ENCODE peak calls at places on chromosomes 13 and 19, in eight cellular contexts. One of them, this sample, is unnamed.
A peak's percentile ranks its signal among the peaks of the same experiment; 100 is the strongest.

GRCh38 chr19:29614780-29615179 is 8.7 kb downstream of the POP4 start:
- DNase-seq in body of pancreas: no peak
- DNase-seq in stomach: no peak
- DNase-seq in uterus: no peak
- DNase-seq in IMR-90: no peak
- DNase-seq in GM12891: no peak
- DNase-seq in heart left ventricle: no peak
- DNase-seq in GM12892: no peak
- DNase-seq in this sample: no peak

GRCh38 chr13:111243981-111244380 is 76.5 kb upstream of the TEX29 start:
- DNase-seq in body of pancreas: no peak
- DNase-seq in stomach: no peak
- DNase-seq in uterus: no peak
- DNase-seq in IMR-90: no peak
- DNase-seq in GM12891: no peak
- DNase-seq in heart left ventricle: no peak
- DNase-seq in GM12892: no peak
- DNase-seq in this sample: no peak

GRCh38 chr19:4399871-4400768 is at the start of gene SH3GL1:
- DNase-seq in body of pancreas: peak; percentile 96
- DNase-seq in stomach: peak; percentile 96
- DNase-seq in uterus: peak; percentile 95
- DNase-seq in IMR-90: peak; percentile 88
- DNase-seq in GM12891: peak; percentile 72
- DNase-seq in heart left ventricle: peak; percentile 93
- DNase-seq in GM12892: peak; percentile 72
- DNase-seq in this sample: peak; percentile 87

GRCh38 chr19:616276-616675 is 17.1 kb downstream of the POLRMT start:
- DNase-seq in body of pancreas: no peak
- DNase-seq in stomach: no peak
- DNase-seq in uterus: no peak
- DNase-seq in IMR-90: no peak
- DNase-seq in GM12891: no peak
- DNase-seq in heart left ventricle: no peak
- DNase-seq in GM12892: no peak
- DNase-seq in this sample: no peak

GRCh38 chr19:43504426-43505185 is at the start of gene PHLDB3:
- DNase-seq in body of pancreas: peak; percentile 46
- DNase-seq in stomach: peak; percentile 50
- DNase-seq in uterus: peak; percentile 32
- DNase-seq in IMR-90: peak; percentile 9
- DNase-seq in GM12891: no peak
- DNase-seq in heart left ventricle: peak; percentile 55
- DNase-seq in GM12892: no peak
- DNase-seq in this sample: no peak

GRCh38 chr13:102042746-102043145 is 359.1 kb downstream of the FGF14 start:
- DNase-seq in body of pancreas: no peak
- DNase-seq in stomach: no peak
- DNase-seq in uterus: no peak
- DNase-seq in IMR-90: no peak
- DNase-seq in GM12891: no peak
- DNase-seq in heart left ventricle: no peak
- DNase-seq in GM12892: no peak
- DNase-seq in this sample: no peak

GRCh38 chr13:49216334-49216733 is 3.8 kb upstream of the MLNR start:
- DNase-seq in body of pancreas: no peak
- DNase-seq in stomach: no peak
- DNase-seq in uterus: no peak
- DNase-seq in IMR-90: no peak
- DNase-seq in GM12891: no peak
- DNase-seq in heart left ventricle: no peak
- DNase-seq in GM12892: no peak
- DNase-seq in this sample: no peak

GRCh38 chr19:11749751-11750150 is 11.0 kb upstream of the ZNF823 start:
- DNase-seq in body of pancreas: no peak
- DNase-seq in stomach: no peak
- DNase-seq in uterus: no peak
- DNase-seq in IMR-90: no peak
- DNase-seq in GM12891: no peak
- DNase-seq in heart left ventricle: no peak
- DNase-seq in GM12892: no peak
- DNase-seq in this sample: no peak

GRCh38 chr13:108195146-108195545 is 20.2 kb downstream of the LIG4 start:
- DNase-seq in body of pancreas: no peak
- DNase-seq in stomach: no peak
- DNase-seq in uterus: no peak
- DNase-seq in IMR-90: peak; percentile 30
- DNase-seq in GM12891: no peak
- DNase-seq in heart left ventricle: no peak
- DNase-seq in GM12892: no peak
- DNase-seq in this sample: no peak

GRCh38 chr19:45251452-45252354 is 632 bp downstream of the MARK4 start:
- DNase-seq in body of pancreas: peak; percentile 34
- DNase-seq in stomach: no peak
- DNase-seq in uterus: no peak
- DNase-seq in IMR-90: no peak
- DNase-seq in GM12891: peak; percentile 66
- DNase-seq in heart left ventricle: no peak
- DNase-seq in GM12892: peak; percentile 69
- DNase-seq in this sample: no peak

GRCh38 chr13:77016241-77016812 is 10.6 kb downstream of the FBXL3 start:
- DNase-seq in body of pancreas: no peak
- DNase-seq in stomach: no peak
- DNase-seq in uterus: no peak
- DNase-seq in IMR-90: no peak
- DNase-seq in GM12891: no peak
- DNase-seq in heart left ventricle: no peak
- DNase-seq in GM12892: no peak
- DNase-seq in this sample: no peak

GRCh38 chr13:77016888-77017623 is 9.9 kb downstream of the FBXL3 start:
- DNase-seq in body of pancreas: no peak
- DNase-seq in stomach: no peak
- DNase-seq in uterus: no peak
- DNase-seq in IMR-90: no peak
- DNase-seq in GM12891: no peak
- DNase-seq in heart left ventricle: no peak
- DNase-seq in GM12892: no peak
- DNase-seq in this sample: no peak

GRCh38 chr13:77014906-77015685 is 11.9 kb downstream of the FBXL3 start:
- DNase-seq in body of pancreas: no peak
- DNase-seq in stomach: no peak
- DNase-seq in uterus: no peak
- DNase-seq in IMR-90: no peak
- DNase-seq in GM12891: no peak
- DNase-seq in heart left ventricle: no peak
- DNase-seq in GM12892: no peak
- DNase-seq in this sample: no peak

GRCh38 chr13:77009011-77009410 is 17.1 kb downstream of the CLN5 start:
- DNase-seq in body of pancreas: no peak
- DNase-seq in stomach: no peak
- DNase-seq in uterus: no peak
- DNase-seq in IMR-90: peak; percentile 15
- DNase-seq in GM12891: no peak
- DNase-seq in heart left ventricle: no peak
- DNase-seq in GM12892: no peak
- DNase-seq in this sample: no peak

GRCh38 chr13:77013853-77014542 is 13.0 kb downstream of the FBXL3 start:
- DNase-seq in body of pancreas: no peak
- DNase-seq in stomach: no peak
- DNase-seq in uterus: no peak
- DNase-seq in IMR-90: no peak
- DNase-seq in GM12891: no peak
- DNase-seq in heart left ventricle: no peak
- DNase-seq in GM12892: no peak
- DNase-seq in this sample: no peak
- TF ChIP-seq POLR2A in body of pancreas: no peak
- TF ChIP-seq POLR2A in stomach: no peak
- TF ChIP-seq POLR2A in uterus: no peak
- TF ChIP-seq POLR2A in IMR-90: no peak
- TF ChIP-seq POLR2A in GM12891: no peak
- TF ChIP-seq POLR2A in heart left ventricle: no peak
- TF ChIP-seq POLR2A in GM12892: no peak
- TF ChIP-seq POLR2A in this sample: no peak

GRCh38 chr19:39539519-39540332 is at the start of gene EID2:
- DNase-seq in body of pancreas: peak; percentile 95
- DNase-seq in stomach: peak; percentile 97
- DNase-seq in uterus: peak; percentile 96
- DNase-seq in IMR-90: peak; percentile 93
- DNase-seq in GM12891: peak; percentile 82
- DNase-seq in heart left ventricle: peak; percentile 97
- DNase-seq in GM12892: peak; percentile 83
- DNase-seq in this sample: peak; percentile 97
- TF ChIP-seq POLR2A in body of pancreas: peak; percentile 83
- TF ChIP-seq POLR2A in stomach: no peak
- TF ChIP-seq POLR2A in uterus: peak; percentile 93
- TF ChIP-seq POLR2A in IMR-90: peak; percentile 73
- TF ChIP-seq POLR2A in GM12891: peak; percentile 62
- TF ChIP-seq POLR2A in heart left ventricle: peak; percentile 92
- TF ChIP-seq POLR2A in GM12892: peak; percentile 78
- TF ChIP-seq POLR2A in this sample: peak; percentile 98

GRCh38 chr19:33621811-33622504 is at the start of gene CHST8:
- DNase-seq in body of pancreas: peak; percentile 41
- DNase-seq in stomach: peak; percentile 42
- DNase-seq in uterus: no peak
- DNase-seq in IMR-90: no peak
- DNase-seq in GM12891: no peak
- DNase-seq in heart left ventricle: peak; percentile 51
- DNase-seq in GM12892: no peak
- DNase-seq in this sample: no peak
- TF ChIP-seq POLR2A in body of pancreas: peak; percentile 57
- TF ChIP-seq POLR2A in stomach: no peak
- TF ChIP-seq POLR2A in uterus: no peak
- TF ChIP-seq POLR2A in IMR-90: no peak
- TF ChIP-seq POLR2A in GM12891: no peak
- TF ChIP-seq POLR2A in heart left ventricle: peak; percentile 74
- TF ChIP-seq POLR2A in GM12892: no peak
- TF ChIP-seq POLR2A in this sample: no peak

DNA sequence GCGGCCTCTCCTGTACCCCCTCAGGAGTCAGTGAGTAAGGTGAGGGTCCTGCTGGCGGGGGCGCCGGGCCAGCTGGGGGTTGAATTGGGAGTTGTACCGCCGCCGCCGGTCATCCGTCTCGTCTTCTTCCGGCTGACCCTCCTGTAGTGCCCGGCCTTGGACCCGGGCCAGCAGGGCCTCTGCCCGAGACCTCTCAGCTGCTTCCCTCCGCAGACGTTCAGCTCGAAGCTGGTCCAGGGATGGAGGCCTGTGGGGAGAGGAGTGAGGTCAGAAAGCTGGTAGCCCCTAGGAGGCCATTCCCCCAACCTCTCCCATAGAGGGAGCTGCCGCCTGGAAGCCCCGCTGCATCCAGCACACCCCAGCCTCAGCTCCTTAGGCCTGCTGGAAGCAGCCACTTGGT is 3.8 kb downstream of the LENG1 start:
- DNase-seq in body of pancreas: no peak
- DNase-seq in stomach: no peak
- DNase-seq in uterus: no peak
- DNase-seq in IMR-90: no peak
- DNase-seq in GM12891: no peak
- DNase-seq in heart left ventricle: no peak
- DNase-seq in GM12892: no peak
- DNase-seq in this sample: no peak
- TF ChIP-seq POLR2A in body of pancreas: no peak
- TF ChIP-seq POLR2A in stomach: no peak
- TF ChIP-seq POLR2A in uterus: no peak
- TF ChIP-seq POLR2A in IMR-90: no peak
- TF ChIP-seq POLR2A in GM12891: no peak
- TF ChIP-seq POLR2A in heart left ventricle: no peak
- TF ChIP-seq POLR2A in GM12892: no peak
- TF ChIP-seq POLR2A in this sample: no peak

GRCh38 chr19:48751835-48752510 is 468 bp downstream of the FUT1 start:
- DNase-seq in body of pancreas: no peak
- DNase-seq in stomach: no peak
- DNase-seq in uterus: no peak
- DNase-seq in IMR-90: no peak
- DNase-seq in GM12891: no peak
- DNase-seq in heart left ventricle: no peak
- DNase-seq in GM12892: no peak
- DNase-seq in this sample: no peak
- TF ChIP-seq POLR2A in body of pancreas: no peak
- TF ChIP-seq POLR2A in stomach: no peak
- TF ChIP-seq POLR2A in uterus: no peak
- TF ChIP-seq POLR2A in IMR-90: no peak
- TF ChIP-seq POLR2A in GM12891: no peak
- TF ChIP-seq POLR2A in heart left ventricle: no peak
- TF ChIP-seq POLR2A in GM12892: no peak
- TF ChIP-seq POLR2A in this sample: no peak

GRCh38 chr19:57576661-57577060 is 2.0 kb downstream of the ZNF416 start:
- DNase-seq in body of pancreas: no peak
- DNase-seq in stomach: no peak
- DNase-seq in uterus: no peak
- DNase-seq in IMR-90: no peak
- DNase-seq in GM12891: no peak
- DNase-seq in heart left ventricle: no peak
- DNase-seq in GM12892: no peak
- DNase-seq in this sample: no peak

GRCh38 chr19:57583104-57583520 is 833 bp upstream of the ZIK1 start:
- DNase-seq in body of pancreas: no peak
- DNase-seq in stomach: no peak
- DNase-seq in uterus: no peak
- DNase-seq in IMR-90: no peak
- DNase-seq in GM12891: no peak
- DNase-seq in heart left ventricle: no peak
- DNase-seq in GM12892: no peak
- DNase-seq in this sample: no peak

GRCh38 chr19:57583521-57584416 is at the start of gene ZIK1:
- DNase-seq in body of pancreas: peak; percentile 71
- DNase-seq in stomach: peak; percentile 75
- DNase-seq in uterus: peak; percentile 88
- DNase-seq in IMR-90: peak; percentile 92
- DNase-seq in GM12891: peak; percentile 98
- DNase-seq in heart left ventricle: peak; percentile 96
- DNase-seq in GM12892: peak; percentile 86
- DNase-seq in this sample: peak; percentile 89

GRCh38 chr19:57578487-57579205 is at the start of gene ZNF416:
- DNase-seq in body of pancreas: peak; percentile 96
- DNase-seq in stomach: peak; percentile 97
- DNase-seq in uterus: peak; percentile 97
- DNase-seq in IMR-90: peak; percentile 99
- DNase-seq in GM12891: peak; percentile 94
- DNase-seq in heart left ventricle: peak; percentile 99
- DNase-seq in GM12892: peak; percentile 93
- DNase-seq in this sample: peak; percentile 98
- TF ChIP-seq POLR2A in body of pancreas: peak; percentile 39
- TF ChIP-seq POLR2A in stomach: no peak
- TF ChIP-seq POLR2A in uterus: no peak
- TF ChIP-seq POLR2A in IMR-90: no peak
- TF ChIP-seq POLR2A in GM12891: peak; percentile 64
- TF ChIP-seq POLR2A in heart left ventricle: peak; percentile 38
- TF ChIP-seq POLR2A in GM12892: no peak
- TF ChIP-seq POLR2A in this sample: no peak